ENCODE peak calls at places on chromosome 13, in eight cellular contexts. P, O, U, V, B, G, L and Y are unnamed samples.

GRCh38 chr13:78603240-78603947 is at the start of gene POU4F1:
- DNase-seq in P (peak; percentile 33), O (peak; percentile 93), U (no peak), V (no peak), B (no peak), G (peak; percentile 75), L (no peak), Y (no peak)

GRCh38 chr13:43319617-43320444 is 296.4 kb downstream of the DNAJC15 start:
- DNase-seq in P (no peak), O (peak; percentile 57), U (no peak), V (no peak), B (no peak), G (no peak), L (no peak), Y (no peak)

GRCh38 chr13:41050041-41050440 is 11.3 kb upstream of the WBP4 start:
- DNase-seq in P (no peak), O (no peak), U (no peak), V (no peak), B (no peak), G (no peak), L (no peak), Y (no peak)

GRCh38 chr13:33205224-33205623 is 80.3 kb downstream of the STARD13 start:
- DNase-seq in P (no peak), O (no peak), U (no peak), V (no peak), B (no peak), G (no peak), L (no peak), Y (no peak)

GRCh38 chr13:74298912-74299311 is 164.7 kb upstream of the KLF12 start:
- DNase-seq in P (no peak), O (no peak), U (no peak), V (no peak), B (no peak), G (no peak), L (no peak), Y (no peak)

GRCh38 chr13:88377852-88378251 is 706.7 kb downstream of the SLITRK5 start:
- DNase-seq in P (no peak), O (no peak), U (no peak), V (no peak), B (no peak), G (no peak), L (no peak), Y (no peak)

GRCh38 chr13:24452044-24452443 is 60.5 kb downstream of the PARP4 start:
- DNase-seq in P (no peak), O (no peak), U (no peak), V (no peak), B (no peak), G (no peak), L (no peak), Y (no peak)

GRCh38 chr13:71880753-71881541 is 13.9 kb upstream of the DACH1 start:
- DNase-seq in P (no peak), O (no peak), U (no peak), V (no peak), B (no peak), G (no peak), L (no peak), Y (no peak)

GRCh38 chr13:102128216-102128800 is 273.5 kb downstream of the FGF14 start:
- DNase-seq in P (no peak), O (no peak), U (no peak), V (no peak), B (no peak), G (no peak), L (no peak), Y (no peak)

GRCh38 chr13:37173214-37173613 is 67.8 kb upstream of the CSNK1A1L start:
- DNase-seq in P (no peak), O (no peak), U (no peak), V (no peak), B (no peak), G (no peak), L (no peak), Y (no peak)

GRCh38 chr13:35926859-35927530 is 204.2 kb downstream of the DCLK1 start:
- DNase-seq in P (no peak), O (no peak), U (no peak), V (no peak), B (no peak), G (no peak), L (peak; percentile 33), Y (no peak)

DNA sequence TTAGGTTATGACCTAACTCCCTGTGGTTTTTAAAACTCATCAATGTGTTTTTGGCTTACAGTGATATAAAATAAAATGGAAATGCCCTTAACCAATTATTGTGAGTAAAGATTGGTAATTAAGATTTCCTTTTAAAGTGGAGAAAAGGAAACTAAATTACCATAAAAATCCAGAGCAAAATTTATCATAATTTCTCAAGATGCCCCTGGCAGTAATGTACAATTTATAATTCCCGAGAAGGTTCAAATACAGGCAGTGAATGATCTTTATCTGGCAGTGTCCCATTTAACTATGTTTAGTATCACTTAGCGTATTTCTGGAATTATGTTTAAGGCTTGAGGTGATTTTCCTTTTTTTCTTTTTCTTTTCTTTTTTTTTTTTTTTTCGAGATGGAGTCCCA is 61.5 kb downstream of the ESD start:
- DNase-seq in P (no peak), O (no peak), U (no peak), V (no peak), B (no peak), G (no peak), L (no peak), Y (no peak)
- H3K36me3 ChIP-seq in P (peaks cover 91% of the 10 kb centered on the region), O (no peaks in the 10 kb centered on the region), U (no peaks in the 10 kb centered on the region), V (peaks cover 83% of the 10 kb centered on the region), B (no peaks in the 10 kb centered on the region), G (no peaks in the 10 kb centered on the region), L (no peaks in the 10 kb centered on the region), Y (no peaks in the 10 kb centered on the region)

GRCh38 chr13:111284579-111284978 is 35.9 kb upstream of the TEX29 start:
- DNase-seq in P (no peak), O (no peak), U (no peak), V (no peak), B (no peak), G (no peak), L (no peak), Y (no peak)

GRCh38 chr13:111287201-111287600 is 33.2 kb upstream of the TEX29 start:
- DNase-seq in P (no peak), O (no peak), U (no peak), V (no peak), B (no peak), G (no peak), L (no peak), Y (no peak)

GRCh38 chr13:111288276-111288675 is 32.2 kb upstream of the TEX29 start:
- DNase-seq in P (no peak), O (no peak), U (no peak), V (no peak), B (no peak), G (no peak), L (no peak), Y (no peak)

GRCh38 chr13:111283991-111284390 is 36.5 kb upstream of the TEX29 start:
- DNase-seq in P (no peak), O (no peak), U (no peak), V (no peak), B (peak; percentile 73), G (no peak), L (no peak), Y (no peak)

GRCh38 chr13:111286162-111286561 is 34.3 kb upstream of the TEX29 start:
- DNase-seq in P (no peak), O (no peak), U (no peak), V (no peak), B (no peak), G (no peak), L (no peak), Y (no peak)
- H3K36me3 ChIP-seq in P (peaks cover 83% of the 10 kb centered on the region), O (no peaks in the 10 kb centered on the region), U (no peaks in the 10 kb centered on the region), V (peaks cover 89% of the 10 kb centered on the region), B (no peaks in the 10 kb centered on the region), G (peaks cover 7% of the 10 kb centered on the region), L (peaks cover 3% of the 10 kb centered on the region), Y (no peaks in the 10 kb centered on the region)

GRCh38 chr13:110484290-110485048 is 77.1 kb downstream of the RAB20 start:
- DNase-seq in P (no peak), O (no peak), U (no peak), V (no peak), B (no peak), G (no peak), L (no peak), Y (no peak)
- H3K36me3 ChIP-seq in P (peaks cover 88% of the 10 kb centered on the region), O (no peaks in the 10 kb centered on the region), U (no peaks in the 10 kb centered on the region), V (peaks cover 88% of the 10 kb centered on the region), B (no peaks in the 10 kb centered on the region), G (no peaks in the 10 kb centered on the region), L (peaks cover 3% of the 10 kb centered on the region), Y (no peaks in the 10 kb centered on the region)

GRCh38 chr13:22846551-22846950 is 334.2 kb upstream of the SGCG start:
- DNase-seq in P (no peak), O (no peak), U (no peak), V (no peak), B (no peak), G (no peak), L (no peak), Y (no peak)

GRCh38 chr13:22848539-22849052 is 332.2 kb upstream of the SGCG start:
- DNase-seq in P (no peak), O (peak; percentile 71), U (peak; percentile 21), V (peak; percentile 47), B (no peak), G (no peak), L (no peak), Y (no peak)
- H3K36me3 ChIP-seq in P (no peaks in the 10 kb centered on the region), O (no peaks in the 10 kb centered on the region), U (no peaks in the 10 kb centered on the region), V (no peaks in the 10 kb centered on the region), B (no peaks in the 10 kb centered on the region), G (no peaks in the 10 kb centered on the region), L (no peaks in the 10 kb centered on the region), Y (no peaks in the 10 kb centered on the region)

GRCh38 chr13:96011291-96011875 is 41.8 kb downstream of the UGGT2 start:
- DNase-seq in P (no peak), O (no peak), U (no peak), V (no peak), B (no peak), G (no peak), L (no peak), Y (no peak)
- H3K36me3 ChIP-seq in P (peaks cover 8% of the 10 kb centered on the region), O (peaks cover 7% of the 10 kb centered on the region), U (no peaks in the 10 kb centered on the region), V (peaks cover 8% of the 10 kb centered on the region), B (no peaks in the 10 kb centered on the region), G (no peaks in the 10 kb centered on the region), L (no peaks in the 10 kb centered on the region), Y (no peaks in the 10 kb centered on the region)

GRCh38 chr13:110317496-110318195 is 10.6 kb downstream of the COL4A2 start:
- DNase-seq in P (no peak), O (no peak), U (no peak), V (no peak), B (no peak), G (no peak), L (no peak), Y (no peak)

GRCh38 chr13:110318920-110319319 is 11.8 kb downstream of the COL4A2 start:
- DNase-seq in P (no peak), O (no peak), U (no peak), V (no peak), B (no peak), G (no peak), L (no peak), Y (no peak)

GRCh38 chr13:110319774-110320509 is 12.9 kb downstream of the COL4A2 start:
- DNase-seq in P (no peak), O (no peak), U (peak; percentile 72), V (no peak), B (no peak), G (no peak), L (no peak), Y (no peak)

GRCh38 chr13:110320645-110321044 is 13.6 kb downstream of the COL4A2 start:
- DNase-seq in P (no peak), O (no peak), U (no peak), V (no peak), B (no peak), G (no peak), L (no peak), Y (no peak)

GRCh38 chr13:110319397-110319773 is 12.3 kb downstream of the COL4A2 start:
- DNase-seq in P (no peak), O (no peak), U (no peak), V (no peak), B (no peak), G (no peak), L (no peak), Y (no peak)
- H3K36me3 ChIP-seq in P (peaks cover 10% of the 10 kb centered on the region), O (no peaks in the 10 kb centered on the region), U (no peaks in the 10 kb centered on the region), V (peaks cover 16% of the 10 kb centered on the region), B (no peaks in the 10 kb centered on the region), G (no peaks in the 10 kb centered on the region), L (no peaks in the 10 kb centered on the region), Y (no peaks in the 10 kb centered on the region)